ENCODE peak calls at places on chromosomes 12 and 14, in seven cellular contexts. K, Y, P, N, C, U and V are unnamed samples.

GRCh38 chr14:99475179-99475578 is 5.5 kb downstream of the SETD3 start:
- DNase-seq in K (peak; percentile 16), Y (no peak), P (no peak), N (no peak), C (no peak), U (no peak), V (peak; percentile 52)

GRCh38 chr14:91244501-91244901 is at the start of gene GPR68:
- DNase-seq in K (peak; percentile 76), Y (no peak), P (peak; percentile 50), N (peak; percentile 73), C (no peak), U (no peak), V (peak; percentile 66)

GRCh38 chr12:43482311-43483085 is 69.5 kb downstream of the ADAMTS20 start:
- DNase-seq in K (no peak), Y (no peak), P (no peak), N (no peak), C (no peak), U (no peak), V (no peak)

GRCh38 chr12:55972045-55972843 is 1.6 kb upstream of the RAB5B start:
- DNase-seq in K (peak; percentile 73), Y (no peak), P (no peak), N (peak; percentile 84), C (no peak), U (no peak), V (peak; percentile 69)

GRCh38 chr14:69663322-69663686 is 51.9 kb downstream of the SUSD6 start:
- DNase-seq in K (peak; percentile 49), Y (no peak), P (no peak), N (no peak), C (no peak), U (no peak), V (no peak)

GRCh38 chr14:91872011-91872476 is 4.7 kb upstream of the TC2N start:
- DNase-seq in K (no peak), Y (no peak), P (peak; percentile 13), N (no peak), C (no peak), U (no peak), V (peak; percentile 78)

GRCh38 chr14:99721792-99722516 is 37.9 kb downstream of the CYP46A1 start:
- DNase-seq in K (no peak), Y (no peak), P (no peak), N (no peak), C (peak; percentile 48), U (peak; percentile 40), V (no peak)

GRCh38 chr14:82642425-82642824 is 1108.8 kb upstream of the SEL1L start:
- DNase-seq in K (no peak), Y (no peak), P (no peak), N (no peak), C (peak; percentile 77), U (peak; percentile 61), V (peak; percentile 3)

GRCh38 chr12:52063986-52064649 is 5.7 kb upstream of the ATG101 start:
- DNase-seq in K (peak; percentile 86), Y (no peak), P (no peak), N (peak; percentile 97), C (no peak), U (no peak), V (peak; percentile 94)

DNA sequence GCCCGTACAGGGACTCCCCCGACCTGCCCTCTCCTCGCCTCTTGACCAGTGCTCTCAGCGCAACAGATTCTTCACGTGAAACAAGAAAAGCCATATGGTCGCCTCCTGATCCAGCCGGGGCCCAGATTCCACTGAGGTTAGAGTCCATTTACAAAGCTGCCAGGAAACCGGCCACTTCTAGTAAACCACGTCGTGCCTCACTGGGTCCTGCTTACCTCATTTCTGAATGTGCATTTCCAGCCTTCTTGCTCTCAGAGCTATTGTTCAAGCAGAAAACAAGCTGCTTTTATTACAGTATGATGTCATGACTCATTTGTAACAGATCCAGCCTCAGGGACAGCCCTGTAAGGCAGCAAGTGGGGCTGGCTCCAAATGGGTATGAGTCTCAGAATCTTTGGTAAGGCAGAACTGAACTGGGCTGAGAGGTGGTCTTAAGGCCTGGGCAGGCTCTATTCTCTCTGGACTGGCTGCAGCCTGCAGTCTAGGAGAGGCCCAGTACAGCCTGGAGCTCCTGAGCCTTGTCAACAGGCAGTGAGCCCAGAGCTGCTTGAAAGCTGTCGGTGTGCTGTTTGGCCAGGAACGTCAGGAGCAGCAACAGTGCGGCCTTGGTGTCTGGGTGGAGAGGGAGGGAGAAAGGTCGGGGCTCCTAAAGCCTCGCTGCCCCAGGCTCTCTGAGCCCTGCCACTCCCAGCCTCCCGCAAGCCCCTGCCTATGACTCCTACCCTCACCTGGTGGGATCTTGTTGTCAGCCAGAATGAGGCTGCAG is 8.3 kb downstream of the REC8 start:
- DNase-seq in K (peak; percentile 90), Y (no peak), P (no peak), N (peak; percentile 90), C (no peak), U (peak; percentile 79), V (peak; percentile 88)
- TF ChIP-seq CTCF in K (no peak), Y (no peak), P (no peak), N (no peak), C (no peak), U (no peak), V (no peak)

GRCh38 chr14:103517626-103518415 is 4.8 kb downstream of the CKB start:
- DNase-seq in K (no peak), Y (no peak), P (no peak), N (no peak), C (no peak), U (peak; percentile 59), V (no peak)
- TF ChIP-seq CTCF in K (no peak), Y (no peak), P (no peak), N (no peak), C (no peak), U (no peak), V (no peak)

DNA sequence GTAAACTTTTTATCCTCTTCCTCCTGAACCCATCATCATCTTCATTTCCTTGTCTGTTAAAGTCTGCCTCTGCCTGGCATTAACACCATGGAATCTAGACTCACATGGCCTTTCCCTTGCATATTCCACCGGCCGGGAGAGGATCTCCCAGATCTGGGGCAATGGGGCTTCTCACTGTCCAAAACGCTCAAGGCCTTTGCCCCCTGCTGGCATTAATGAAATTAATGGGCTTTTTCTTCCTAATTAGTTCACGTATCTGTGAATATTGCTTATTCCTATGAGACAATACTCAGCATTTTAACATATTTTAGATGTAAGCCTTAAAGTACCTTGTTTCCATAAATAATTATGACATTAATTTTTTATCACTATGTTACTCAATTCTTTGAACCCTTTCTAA is 42.9 kb upstream of the CAPRIN2 start:
- DNase-seq in K (no peak), Y (no peak), P (no peak), N (no peak), C (no peak), U (no peak), V (no peak)
- TF ChIP-seq CTCF in K (no peak), Y (no peak), P (no peak), N (no peak), C (no peak), U (no peak), V (no peak)

DNA sequence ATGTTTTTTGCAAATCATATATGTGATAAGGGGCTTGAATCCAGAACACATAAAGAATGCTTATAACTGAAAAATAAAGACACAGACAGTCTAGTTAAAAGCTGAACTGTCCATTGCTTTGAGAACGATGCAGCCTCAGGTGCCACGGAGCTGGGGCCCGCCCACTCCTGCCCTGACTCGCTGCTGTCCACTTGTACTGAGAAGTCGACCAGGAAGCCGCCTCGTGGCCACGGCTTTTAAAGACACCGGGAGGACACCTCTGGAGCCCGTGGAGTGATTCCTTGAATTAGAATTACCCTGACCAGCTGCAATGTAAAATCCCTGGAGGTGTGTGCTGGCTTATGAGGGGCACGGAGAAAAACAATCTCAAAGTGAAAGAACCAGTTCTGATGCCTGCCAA is 23.9 kb upstream of the TEX22 start:
- DNase-seq in K (no peak), Y (no peak), P (no peak), N (no peak), C (no peak), U (no peak), V (no peak)
- TF ChIP-seq CTCF in K (no peak), Y (no peak), P (no peak), N (no peak), C (no peak), U (no peak), V (no peak)

GRCh38 chr14:67734675-67735074 is 33.0 kb downstream of the RDH12 start:
- DNase-seq in K (no peak), Y (no peak), P (no peak), N (peak; percentile 20), C (no peak), U (no peak), V (peak; percentile 9)
- TF ChIP-seq CTCF in K (no peak), Y (no peak), P (no peak), N (peak; percentile 11), C (no peak), U (no peak), V (no peak)

GRCh38 chr12:67887065-67887464 is 102.2 kb upstream of the IFNG-AS1 start:
- DNase-seq in K (no peak), Y (no peak), P (no peak), N (no peak), C (no peak), U (no peak), V (no peak)

GRCh38 chr12:67891566-67891965 is 97.7 kb upstream of the IFNG-AS1 start:
- DNase-seq in K (no peak), Y (no peak), P (no peak), N (no peak), C (no peak), U (no peak), V (no peak)

GRCh38 chr12:67890726-67891125 is 98.5 kb upstream of the IFNG-AS1 start:
- DNase-seq in K (no peak), Y (no peak), P (no peak), N (no peak), C (no peak), U (no peak), V (no peak)

GRCh38 chr12:67892289-67892688 is 97.0 kb upstream of the IFNG-AS1 start:
- DNase-seq in K (no peak), Y (no peak), P (no peak), N (no peak), C (no peak), U (no peak), V (no peak)

DNA sequence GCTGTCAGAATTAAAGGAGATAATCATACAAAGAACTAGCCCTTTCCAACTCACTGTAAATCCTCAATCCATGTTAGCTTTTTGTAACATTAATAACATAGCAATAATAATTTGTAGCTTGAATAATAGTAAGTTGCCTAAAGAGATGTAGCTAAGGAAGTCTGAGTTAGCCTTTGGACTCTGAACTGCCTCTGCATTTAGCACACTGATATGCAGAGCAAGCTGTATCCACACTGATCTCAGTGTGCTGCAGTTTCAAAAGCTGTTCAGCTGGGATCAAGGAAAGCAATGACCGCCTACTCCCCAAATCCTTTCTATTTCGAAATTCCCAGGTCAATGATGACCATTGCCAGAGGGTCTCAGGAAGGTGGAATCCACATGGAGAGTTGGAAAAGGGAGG is 99.3 kb upstream of the IFNG-AS1 start:
- DNase-seq in K (no peak), Y (no peak), P (no peak), N (no peak), C (no peak), U (no peak), V (no peak)
- TF ChIP-seq CTCF in K (no peak), Y (no peak), P (no peak), N (no peak), C (no peak), U (no peak), V (no peak)

GRCh38 chr12:50317198-50317597 is 33.9 kb upstream of the LIMA1 start:
- DNase-seq in K (no peak), Y (no peak), P (no peak), N (no peak), C (no peak), U (no peak), V (peak; percentile 25)
- TF ChIP-seq CTCF in K (no peak), Y (no peak), P (no peak), N (no peak), C (no peak), U (peak; percentile 27), V (peak; percentile 3)